ENCODE peak calls at places on chromosomes 2 and 18, in four cellular contexts. C is HepG2, H is K562, T is GM12878. W is an unnamed sample.

GRCh38 chr2:100606740-100607343 is 44.0 kb downstream of the PDCL3 start:
- DNase-seq in C (peak; percentile 52), H (peak; percentile 48), T (no peak), W (peak; percentile 50)

GRCh38 chr2:144705328-144706245 is 185.7 kb upstream of the ZEB2 start:
- DNase-seq in C (no peak), H (no peak), T (no peak), W (no peak)

GRCh38 chr18:3982541-3982940 is 472.6 kb downstream of the DLGAP1 start:
- DNase-seq in H (no peak), C (no peak), T (no peak), W (no peak)

GRCh38 chr18:51235011-51235789 is 37.7 kb upstream of the MEX3C start:
- DNase-seq in T (no peak), H (no peak), C (no peak), W (no peak)

GRCh38 chr2:177783835-177784448 is 288.6 kb downstream of the PDE11A start:
- DNase-seq in H (no peak), T (peak; percentile 8), C (no peak), W (no peak)

GRCh38 chr2:56580242-56580641 is 396.5 kb downstream of the CCDC85A start:
- DNase-seq in C (no peak), T (no peak), H (no peak), W (no peak)

GRCh38 chr2:6140509-6140908 is 448.3 kb downstream of the SOX11 start:
- DNase-seq in H (no peak), C (no peak), T (no peak), W (no peak)

GRCh38 chr2:105447476-105447875 is 48.6 kb upstream of the FHL2 start:
- DNase-seq in H (no peak), C (no peak), T (no peak), W (no peak)

GRCh38 chr18:69843047-69843446 is 104.6 kb downstream of the CD226 start:
- DNase-seq in T (no peak), H (no peak), C (no peak), W (no peak)

GRCh38 chr2:37871453-37872191 is 53.5 kb upstream of the RMDN2 start:
- DNase-seq in C (no peak), H (no peak), T (no peak), W (no peak)

GRCh38 chr2:20627712-20628380 is 23.1 kb downstream of the HS1BP3 start:
- DNase-seq in C (no peak), H (no peak), T (no peak), W (no peak)

GRCh38 chr2:74952575-74952974 is 5.9 kb upstream of the POLE4 start:
- DNase-seq in H (no peak), C (peak; percentile 52), T (no peak), W (no peak)

GRCh38 chr18:10231220-10231619 is 223.2 kb upstream of the APCDD1 start:
- DNase-seq in H (no peak), C (no peak), T (no peak), W (no peak)

GRCh38 chr2:55616509-55617159 is 788 bp downstream of the PPP4R3B start:
- DNase-seq in C (peak; percentile 65), H (peak; percentile 63), T (no peak), W (no peak)

GRCh38 chr2:64581777-64582539 is 57.8 kb downstream of the AFTPH start:
- DNase-seq in T (no peak), H (no peak), C (no peak), W (no peak)

GRCh38 chr18:66410692-66411091 is 193.2 kb downstream of the CDH19 start:
- DNase-seq in C (no peak), T (no peak), H (no peak), W (no peak)

GRCh38 chr2:55391155-55391554 is 28.5 kb downstream of the CCDC88A start:
- DNase-seq in C (peak; percentile 31), H (peak; percentile 81), T (no peak), W (no peak)

GRCh38 chr2:170817247-170817998 is 736 bp downstream of the GAD1 start:
- DNase-seq in H (peak; percentile 36), T (no peak), C (no peak), W (peak; percentile 46)

GRCh38 chr2:204110250-204111183 is 174.0 kb downstream of the ICOS start:
- DNase-seq in H (no peak), T (no peak), C (no peak), W (no peak)

GRCh38 chr2:16254356-16254965 is 314.1 kb downstream of the MYCN start:
- DNase-seq in T (no peak), C (no peak), H (no peak), W (no peak)

GRCh38 chr2:137023205-137023604 is 257.9 kb downstream of the THSD7B start:
- DNase-seq in H (no peak), C (no peak), T (no peak), W (no peak)

GRCh38 chr2:85741211-85741610 is 12.6 kb upstream of the ATOH8 start:
- DNase-seq in T (no peak), C (no peak), H (no peak), W (no peak)

GRCh38 chr2:188189356-188189755 is 102.3 kb upstream of the GULP1 start:
- DNase-seq in C (no peak), T (no peak), H (no peak), W (no peak)

GRCh38 chr2:17470855-17471641 is 47.2 kb downstream of the RAD51AP2 start:
- DNase-seq in H (peak; percentile 40), T (peak; percentile 4), C (peak; percentile 71), W (peak; percentile 34)

GRCh38 chr18:32389868-32390267 is 80.8 kb downstream of the GAREM1 start:
- DNase-seq in C (no peak), T (no peak), H (no peak), W (no peak)

GRCh38 chr2:236971919-236972381 is 113.7 kb upstream of the COPS8 start:
- DNase-seq in T (no peak), C (no peak), H (no peak), W (no peak)

GRCh38 chr2:228242591-228242990 is 61.1 kb upstream of the SPHKAP start:
- DNase-seq in C (no peak), T (no peak), H (no peak), W (no peak)

GRCh38 chr2:145771526-145771925 is 1251.6 kb upstream of the ZEB2 start:
- DNase-seq in C (no peak), H (no peak), T (no peak), W (no peak)

GRCh38 chr2:55610954-55611743 is 6.3 kb downstream of the PPP4R3B start:
- DNase-seq in C (no peak), H (no peak), T (no peak), W (no peak)

GRCh38 chr2:199955007-199955338 is 318 bp downstream of the TYW5 start:
- DNase-seq in H (no peak), T (peak; percentile 23), C (peak; percentile 64), W (no peak)

GRCh38 chr2:54176577-54176976 is 61.2 kb downstream of the ACYP2 start:
- DNase-seq in C (peak; percentile 85), T (no peak), H (peak; percentile 18), W (peak; percentile 64)

GRCh38 chr2:105143467-105144127 is 97.9 kb upstream of the GPR45 start:
- DNase-seq in C (no peak), H (no peak), T (no peak), W (peak; percentile 50)

GRCh38 chr2:143473206-143473605 is 344.0 kb downstream of the ARHGAP15 start:
- DNase-seq in H (no peak), C (no peak), T (no peak), W (no peak)
- TF ChIP-seq NR2C2 in H (no peak), C (no peak), T (no peak), W (no peak)

GRCh38 chr2:59413751-59414570 is 1139.5 kb downstream of the BCL11A start:
- DNase-seq in T (no peak), H (no peak), C (no peak), W (no peak)
- TF ChIP-seq NR2C2 in T (no peak), H (no peak), C (no peak), W (no peak)

GRCh38 chr2:226362991-226363390 is 436.6 kb downstream of the IRS1 start:
- DNase-seq in T (no peak), C (no peak), H (no peak), W (no peak)
- TF ChIP-seq NR2C2 in T (no peak), C (no peak), H (no peak), W (no peak)

GRCh38 chr2:189835855-189836558 is 51.8 kb downstream of the PMS1 start:
- DNase-seq in H (no peak), T (no peak), C (no peak), W (no peak)
- TF ChIP-seq NR2C2 in H (no peak), T (no peak), C (no peak), W (no peak)

DNA sequence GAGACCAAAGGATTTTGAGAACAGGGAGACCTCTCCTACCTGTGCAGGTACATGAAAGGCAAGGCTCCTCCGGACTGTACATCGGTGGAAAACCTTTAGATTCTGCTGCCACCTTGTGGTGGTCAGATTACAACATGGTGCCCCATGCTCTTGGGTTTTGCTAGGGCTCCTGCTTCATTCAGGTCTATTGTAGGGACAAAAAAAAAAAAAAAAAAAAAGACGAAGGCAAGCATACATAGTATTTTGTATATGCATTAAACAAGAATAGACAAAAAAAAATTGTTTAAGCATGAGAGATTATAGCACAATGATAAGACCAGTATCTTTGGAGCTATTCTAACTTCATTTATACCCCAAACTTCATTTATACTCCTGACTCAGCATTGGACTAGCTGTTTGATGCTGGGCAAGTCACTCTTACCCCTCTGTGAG is 27.4 kb upstream of the SPR start:
- DNase-seq in H (peak; percentile 74), T (no peak), C (peak; percentile 77), W (peak; percentile 78)
- TF ChIP-seq NR2C2 in H (no peak), T (no peak), C (no peak), W (no peak)

GRCh38 chr18:44409071-44409470 is 271.6 kb upstream of the SETBP1 start:
- DNase-seq in C (no peak), H (no peak), T (no peak), W (no peak)

GRCh38 chr18:44411971-44412370 is 268.7 kb upstream of the SETBP1 start:
- DNase-seq in C (no peak), H (no peak), T (no peak), W (no peak)

GRCh38 chr18:44411277-44411900 is 269.3 kb upstream of the SETBP1 start:
- DNase-seq in H (no peak), C (no peak), T (no peak), W (no peak)

GRCh38 chr18:44410740-44411139 is 269.9 kb upstream of the SETBP1 start:
- DNase-seq in H (no peak), T (no peak), C (no peak), W (no peak)

DNA sequence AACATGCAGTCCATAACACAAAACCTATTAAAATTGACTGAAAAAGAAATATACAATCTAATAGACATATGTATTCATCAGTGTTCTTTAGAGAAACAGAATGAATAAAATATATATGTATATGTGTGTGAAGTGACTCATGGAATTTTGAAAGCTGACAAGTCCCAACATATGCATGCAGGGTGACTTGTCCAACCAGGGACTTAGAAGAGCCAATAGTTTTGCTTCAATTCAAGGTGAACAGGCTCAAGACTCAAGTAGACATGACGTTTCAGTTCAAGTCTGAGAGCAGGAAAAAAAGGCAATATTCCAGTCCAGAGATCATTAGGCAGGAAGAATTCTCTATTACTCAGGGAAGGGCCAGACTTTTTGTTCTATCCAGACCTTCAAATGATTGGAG is 271.2 kb upstream of the SETBP1 start:
- DNase-seq in C (no peak), T (no peak), H (no peak), W (no peak)
- TF ChIP-seq NR2C2 in C (no peak), T (no peak), H (no peak), W (no peak)

DNA sequence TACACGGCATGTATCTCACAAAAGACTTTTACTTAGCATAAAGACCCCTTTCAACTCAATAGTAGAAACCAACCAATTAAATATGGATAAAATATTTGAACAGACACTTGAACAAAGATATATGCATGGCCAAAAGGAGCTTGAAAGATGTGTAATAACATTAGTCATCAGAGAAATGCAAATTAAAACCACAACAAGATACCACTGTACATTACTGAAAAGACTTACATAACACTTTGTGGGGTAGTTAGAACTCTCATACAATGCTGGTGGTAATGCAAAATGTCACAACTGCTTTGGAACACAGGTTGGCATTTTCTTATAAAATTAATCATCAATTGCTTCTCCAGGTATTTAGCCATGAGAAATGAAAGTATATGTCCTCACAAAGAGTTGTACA is 60.7 kb downstream of the TTC27 start:
- DNase-seq in T (no peak), C (no peak), H (no peak), W (no peak)
- TF ChIP-seq NR2C2 in T (no peak), C (no peak), H (no peak), W (no peak)